ENCODE peak calls at places on chromosome 21, in nine cellular contexts. D, U, O, F, J, H, T, L and Q are unnamed samples.
A peak's percentile ranks its signal among the peaks of the same experiment; 100 is the strongest.

GRCh38 chr21:36917487-36918158 is 48.8 kb downstream of the HLCS start:
- DNase-seq in L (no peak), T (peak; percentile 61), J (no peak), H (no peak), F (no peak), O (no peak), D (peak; percentile 70), U (no peak), Q (peak; percentile 30)

GRCh38 chr21:28871388-28872015 is 121.2 kb downstream of the LTN1 start:
- DNase-seq in T (no peak), L (no peak), F (no peak), D (peak; percentile 64), H (no peak), U (no peak), O (no peak), J (no peak), Q (no peak)

GRCh38 chr21:29117372-29117955 is 13.0 kb upstream of the MAP3K7CL start:
- DNase-seq in J (no peak), O (no peak), U (no peak), T (no peak), D (no peak), L (no peak), H (no peak), F (no peak), Q (no peak)

GRCh38 chr21:24045775-24046215 is 1561.5 kb downstream of the MRPL39 start:
- DNase-seq in J (peak; percentile 37), H (peak; percentile 15), T (no peak), U (peak; percentile 64), O (no peak), L (peak; percentile 12), F (peak; percentile 77), D (peak; percentile 52), Q (no peak)

GRCh38 chr21:32702702-32703101 is 25.1 kb downstream of the SYNJ1 start:
- DNase-seq in D (no peak), L (no peak), H (no peak), O (no peak), F (no peak), J (no peak), U (no peak), T (no peak), Q (no peak)

GRCh38 chr21:46394819-46395152 is 63.9 kb upstream of the DIP2A start:
- DNase-seq in F (no peak), U (no peak), T (no peak), L (no peak), H (no peak), D (no peak), O (no peak), J (no peak), Q (no peak)

GRCh38 chr21:28801906-28802305 is 190.8 kb downstream of the LTN1 start:
- DNase-seq in F (no peak), T (no peak), J (no peak), U (no peak), O (no peak), D (no peak), H (no peak), L (no peak), Q (no peak)

GRCh38 chr21:36718951-36719501 is 20.1 kb downstream of the SIM2 start:
- DNase-seq in O (no peak), H (no peak), T (no peak), F (peak; percentile 54), U (no peak), J (no peak), L (no peak), D (peak; percentile 72), Q (no peak)

GRCh38 chr21:14259669-14260458 is 43.9 kb downstream of the RBM11 start:
- DNase-seq in L (peak; percentile 14), J (no peak), U (no peak), F (no peak), H (no peak), D (no peak), T (no peak), O (no peak), Q (peak; percentile 53)

GRCh38 chr21:17925900-17926299 is 106.7 kb upstream of the C21orf91 start:
- DNase-seq in O (no peak), L (peak; percentile 12), H (no peak), T (no peak), F (no peak), D (no peak), U (no peak), J (no peak), Q (no peak)

GRCh38 chr21:28633803-28634572 is 358.7 kb downstream of the LTN1 start:
- DNase-seq in D (no peak), J (peak; percentile 6), U (no peak), T (no peak), L (no peak), O (no peak), F (peak; percentile 74), H (no peak), Q (no peak)

GRCh38 chr21:15669247-15669646 is 60.5 kb upstream of the USP25 start:
- DNase-seq in L (no peak), H (no peak), F (no peak), U (no peak), D (no peak), O (no peak), T (no peak), J (no peak), Q (no peak)

GRCh38 chr21:32719085-32719484 is 8.7 kb downstream of the SYNJ1 start:
- DNase-seq in J (no peak), L (no peak), H (no peak), U (no peak), O (no peak), D (no peak), F (no peak), T (no peak), Q (no peak)

GRCh38 chr21:36773111-36773510 is 74.2 kb downstream of the SIM2 start:
- DNase-seq in H (no peak), D (no peak), L (no peak), O (no peak), U (peak; percentile 68), F (peak; percentile 83), T (no peak), J (no peak), Q (no peak)

GRCh38 chr21:27571706-27572105 is 604.8 kb upstream of the ADAMTS5 start:
- DNase-seq in L (no peak), O (no peak), J (no peak), U (no peak), F (no peak), T (no peak), D (no peak), H (no peak), Q (no peak)